ENCODE peak calls at places on chromosome 2, in four cellular contexts. Y, L, F and T are unnamed samples.

GRCh38 chr2:190467575-190468083 is 59.5 kb downstream of the MFSD6 start:
- DNase-seq in Y (no peak), L (no peak), F (no peak), T (no peak)

GRCh38 chr2:222561817-222562424 is 94.0 kb downstream of the FARSB start:
- DNase-seq in Y (peak; percentile 72), L (peak; percentile 56), F (no peak), T (no peak)

GRCh38 chr2:15445891-15446562 is 115.1 kb downstream of the NBAS start:
- DNase-seq in Y (no peak), L (no peak), F (no peak), T (no peak)

GRCh38 chr2:65429799-65430514 is 2.4 kb downstream of the SPRED2 start:
- DNase-seq in Y (no peak), L (no peak), F (no peak), T (no peak)

GRCh38 chr2:187208199-187208785 is 239.8 kb downstream of the CALCRL start:
- DNase-seq in Y (no peak), L (no peak), F (no peak), T (no peak)

GRCh38 chr2:64650722-64651338 is 2.9 kb downstream of the SERTAD2 start:
- DNase-seq in Y (peak; percentile 39), L (no peak), F (no peak), T (no peak)

GRCh38 chr2:112879491-112880041 is 31.4 kb upstream of the IL37 start:
- DNase-seq in Y (no peak), L (no peak), F (no peak), T (peak; percentile 34)

GRCh38 chr2:199631129-199631528 is 173.4 kb upstream of the SATB2 start:
- DNase-seq in Y (no peak), L (no peak), F (no peak), T (no peak)

GRCh38 chr2:174908284-174908683 is 96.9 kb downstream of the CHN1 start:
- DNase-seq in Y (no peak), L (no peak), F (no peak), T (no peak)

GRCh38 chr2:66443183-66443976 is 8.5 kb downstream of the MEIS1 start:
- DNase-seq in Y (no peak), L (peak; percentile 21), F (no peak), T (no peak)

GRCh38 chr2:122634261-122634660 is 878.8 kb downstream of the TSN start:
- DNase-seq in Y (no peak), L (no peak), F (no peak), T (no peak)

GRCh38 chr2:39513641-39514094 is 76.6 kb upstream of the MAP4K3 start:
- DNase-seq in Y (peak; percentile 69), L (peak; percentile 35), F (peak; percentile 71), T (no peak)

GRCh38 chr2:109535217-109535946 is 78.4 kb downstream of the SEPTIN10 start:
- DNase-seq in Y (no peak), L (no peak), F (no peak), T (no peak)

GRCh38 chr2:676647-677055 is 555 bp downstream of the TMEM18 start:
- DNase-seq in Y (peak; percentile 99), L (peak; percentile 98), F (peak; percentile 100), T (peak; percentile 97)

GRCh38 chr2:675051-675450 is 2.2 kb downstream of the TMEM18 start:
- DNase-seq in Y (no peak), L (no peak), F (no peak), T (no peak)

GRCh38 chr2:677056-677949 is at the start of gene TMEM18:
- DNase-seq in Y (peak; percentile 97), L (peak; percentile 88), F (peak; percentile 94), T (peak; percentile 98)

GRCh38 chr2:675460-675859 is 1.7 kb downstream of the TMEM18 start:
- DNase-seq in Y (no peak), L (no peak), F (no peak), T (no peak)

GRCh38 chr2:675982-676646 is 1.1 kb downstream of the TMEM18 start:
- DNase-seq in Y (peak; percentile 52), L (peak; percentile 70), F (peak; percentile 64), T (peak; percentile 39)
- TF ChIP-seq CTCF in Y (no peak), L (no peak), F (no peak), T (peak; percentile 9)

DNA sequence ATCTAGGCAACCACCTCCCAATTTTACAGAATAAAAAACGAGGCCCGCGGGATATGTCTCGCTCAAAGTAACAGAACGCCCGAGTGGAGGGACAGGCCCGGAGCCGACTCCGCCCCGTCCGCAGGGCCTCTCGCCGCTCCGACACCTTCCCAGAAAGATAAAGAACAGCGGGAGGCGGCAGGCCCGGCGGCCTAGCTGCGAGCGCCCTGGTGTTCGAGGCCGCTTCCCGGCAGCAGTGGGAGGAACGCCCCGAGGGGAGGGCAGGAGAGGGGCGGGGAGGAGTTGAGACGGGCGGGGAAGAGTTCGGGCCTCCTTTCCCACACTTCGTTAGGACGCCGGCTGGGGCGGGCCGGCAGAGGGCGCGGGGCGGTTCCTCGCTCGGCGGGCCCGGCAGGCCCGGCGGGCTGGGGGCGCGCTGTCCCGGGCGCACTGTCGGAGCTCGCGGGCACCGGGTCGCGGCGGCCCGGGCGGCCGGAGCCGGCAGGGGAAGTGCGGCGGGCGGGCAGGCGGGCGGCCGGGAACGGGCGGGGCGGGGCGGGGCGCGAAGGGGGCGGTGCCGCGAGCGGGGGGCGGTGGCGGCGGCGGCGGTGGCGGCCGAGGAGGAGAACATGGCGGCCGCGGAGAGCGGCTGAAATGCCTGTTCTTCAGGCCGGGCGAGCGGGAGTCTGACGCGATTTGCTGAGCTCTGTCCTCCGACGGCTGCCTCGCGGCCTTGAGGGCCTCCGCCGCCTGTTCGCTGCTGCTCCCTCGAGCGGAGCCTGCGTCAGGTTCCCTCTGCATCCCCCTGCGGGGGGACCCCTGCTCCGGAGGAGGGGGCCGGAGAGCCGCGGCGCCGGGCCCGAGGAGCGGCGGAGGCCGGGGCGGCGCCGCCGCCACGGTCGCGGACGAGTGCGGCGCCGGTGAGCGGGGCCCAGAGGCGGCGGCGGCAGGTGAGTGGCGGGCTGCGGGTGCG is at the start of gene NCOA1:
- DNase-seq in Y (peak; percentile 84), L (peak; percentile 89), F (peak; percentile 93), T (peak; percentile 82)
- TF ChIP-seq CTCF in Y (no peak), L (no peak), F (peak; percentile 28), T (no peak)

DNA sequence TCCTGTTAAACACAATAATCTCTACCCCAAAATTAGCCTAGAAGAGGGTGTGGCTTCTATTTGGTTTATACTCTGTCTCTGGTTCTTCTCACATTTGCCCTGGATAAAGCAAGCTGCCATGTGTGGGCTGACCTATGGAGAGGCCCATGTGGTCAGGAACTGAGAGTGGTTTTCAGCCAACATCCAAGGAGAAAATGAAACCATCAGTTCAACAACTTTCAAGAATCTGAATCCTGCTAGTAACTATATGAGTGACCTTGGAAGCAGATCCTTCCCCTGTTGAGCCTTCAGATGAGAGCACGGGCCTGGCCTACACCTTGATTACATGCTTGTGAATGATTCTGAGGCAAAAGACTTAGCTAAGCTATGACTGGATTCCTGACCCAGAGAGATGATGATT is 11.5 kb upstream of the TRIB2 start:
- DNase-seq in Y (no peak), L (no peak), F (no peak), T (no peak)
- TF ChIP-seq CTCF in Y (no peak), L (no peak), F (no peak), T (no peak)

DNA sequence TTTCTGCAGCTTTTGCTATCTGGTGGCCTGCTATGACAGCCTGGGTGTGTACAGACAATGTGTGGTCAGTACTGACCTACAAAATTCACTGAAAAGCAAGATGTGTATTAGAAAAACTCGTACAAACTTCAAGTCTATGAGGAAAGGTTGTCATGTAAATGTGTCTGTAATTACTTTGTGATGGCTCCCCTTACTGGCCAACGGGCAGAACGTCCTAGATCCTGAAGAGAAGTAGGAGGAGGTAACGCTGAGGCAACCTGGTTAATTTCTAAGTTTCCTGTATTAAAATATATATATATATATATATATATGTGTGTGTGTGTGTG is 95.5 kb downstream of the GALNT3 start:
- DNase-seq in Y (peak; percentile 38), L (peak; percentile 37), F (no peak), T (no peak)
- TF ChIP-seq CTCF in Y (no peak), L (peak; percentile 9), F (peak; percentile 26), T (no peak)

GRCh38 chr2:35415282-35415681 is 940.3 kb upstream of the CRIM1 start:
- DNase-seq in Y (no peak), L (no peak), F (no peak), T (no peak)
- TF ChIP-seq CTCF in Y (no peak), L (no peak), F (peak; percentile 9), T (no peak)

GRCh38 chr2:117921520-117921919 is 92.3 kb downstream of the CCDC93 start:
- DNase-seq in Y (no peak), L (no peak), F (no peak), T (no peak)

GRCh38 chr2:117918608-117919007 is 95.3 kb downstream of the CCDC93 start:
- DNase-seq in Y (no peak), L (no peak), F (no peak), T (no peak)

GRCh38 chr2:117917223-117917917 is 96.5 kb downstream of the CCDC93 start:
- DNase-seq in Y (no peak), L (no peak), F (no peak), T (no peak)
- TF ChIP-seq CTCF in Y (no peak), L (no peak), F (no peak), T (no peak)

DNA sequence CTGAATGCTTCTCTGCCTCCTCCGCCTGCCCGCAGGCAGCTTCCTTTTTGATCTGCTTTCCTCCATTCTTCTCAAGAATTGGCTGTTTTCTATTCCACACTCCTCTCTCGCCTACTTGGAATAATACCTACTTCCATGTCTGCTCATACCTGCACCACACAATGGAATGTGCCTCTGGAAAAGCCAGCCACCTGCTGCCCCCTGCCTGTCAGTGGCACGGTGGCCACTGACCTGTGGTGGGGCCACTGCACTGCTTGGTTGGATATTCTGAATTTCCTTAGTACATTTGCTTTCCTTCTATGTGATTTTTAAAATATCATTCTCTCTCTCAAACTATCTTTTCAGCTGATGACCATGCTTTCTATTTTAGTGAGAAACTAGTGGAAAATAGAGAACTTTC is 406.9 kb downstream of the DCDC2C start:
- DNase-seq in Y (no peak), L (no peak), F (no peak), T (no peak)
- TF ChIP-seq CTCF in Y (no peak), L (no peak), F (no peak), T (no peak)

DNA sequence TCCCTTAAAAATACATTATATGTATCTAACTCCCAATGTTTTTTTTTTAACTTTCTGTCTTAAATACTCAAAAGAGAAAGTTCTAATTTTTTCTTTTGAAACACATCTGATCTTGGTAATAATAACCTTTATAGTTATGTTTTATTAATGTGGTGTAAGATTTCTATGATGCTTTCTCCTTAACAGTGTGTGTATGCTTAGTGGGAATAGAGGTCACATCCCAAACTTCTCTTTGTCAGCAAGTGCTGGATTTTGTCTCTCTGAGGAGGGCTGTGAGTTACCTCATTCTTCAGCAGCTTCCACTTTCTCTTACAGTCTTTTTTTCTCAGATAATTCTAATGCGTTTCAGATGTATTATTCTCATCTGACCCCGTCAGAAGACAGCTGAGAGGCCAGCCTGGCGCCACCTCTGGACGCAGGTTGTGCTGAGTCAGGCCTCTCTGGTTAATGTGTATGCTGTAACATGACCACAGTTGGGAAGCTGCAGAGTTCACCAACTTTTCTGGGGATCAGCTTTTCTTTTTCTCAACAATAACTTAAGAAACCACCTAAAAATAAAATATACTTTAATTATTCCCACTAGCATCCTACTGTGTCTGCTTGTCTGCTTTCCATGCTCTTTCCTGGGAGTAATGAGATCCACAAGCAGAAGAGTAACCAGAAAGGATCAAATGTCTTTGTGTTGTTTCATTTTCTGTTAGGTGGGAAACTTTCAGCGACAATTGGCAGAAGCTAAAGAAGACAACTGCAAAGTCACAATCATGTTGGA is 79.5 kb downstream of the CCDC150 start:
- DNase-seq in Y (peak; percentile 58), L (peak; percentile 26), F (no peak), T (no peak)
- TF ChIP-seq CTCF in Y (no peak), L (no peak), F (no peak), T (no peak)